ENCODE peak calls at places on chromosomes 5 and 9, in four cellular contexts. B is spleen, Q is kidney epithelial cell, X is left ventricle myocardium inferior. T is an unnamed sample.

GRCh38 chr9:18981471-18982245 is 51.4 kb downstream of the SAXO1 start:
- DNase-seq in X (no peak), B (no peak), Q (no peak), T (no peak)

GRCh38 chr9:137479892-137480685 is 21.0 kb upstream of the NSMF start:
- DNase-seq in Q (no peak), X (no peak), B (peak; percentile 50), T (no peak)

GRCh38 chr5:106699198-106699597 is 971.5 kb downstream of the EFNA5 start:
- DNase-seq in Q (no peak), X (no peak), B (no peak), T (no peak)

GRCh38 chr9:106111039-106111740 is 416.8 kb downstream of the TMEM38B start:
- DNase-seq in X (no peak), Q (no peak), B (no peak), T (no peak)

GRCh38 chr9:34380511-34381315 is 4.0 kb upstream of the MYORG start:
- DNase-seq in X (peak; percentile 84), B (peak; percentile 95), Q (no peak), T (no peak)

GRCh38 chr9:91037511-91038482 is 236.2 kb downstream of the SYK start:
- DNase-seq in Q (no peak), B (no peak), X (no peak), T (peak; percentile 62)

GRCh38 chr5:113357696-113358476 is 76.9 kb downstream of the TSSK1B start:
- DNase-seq in X (no peak), Q (no peak), B (no peak), T (no peak)

GRCh38 chr9:86141843-86142242 is 42.5 kb upstream of the GOLM1 start:
- DNase-seq in Q (no peak), X (no peak), B (no peak), T (no peak)

GRCh38 chr5:155594270-155594669 is 580.7 kb downstream of the KIF4B start:
- DNase-seq in Q (no peak), B (no peak), X (no peak), T (no peak)

GRCh38 chr5:78672154-78672553 is 23.6 kb upstream of the LHFPL2 start:
- DNase-seq in Q (no peak), B (no peak), X (no peak), T (no peak)

GRCh38 chr5:126143622-126144021 is 279.6 kb upstream of the GRAMD2B start:
- DNase-seq in Q (no peak), B (no peak), X (no peak), T (no peak)

GRCh38 chr9:13810510-13810909 is 503.4 kb downstream of the NFIB start:
- DNase-seq in B (no peak), X (no peak), Q (peak; percentile 44), T (no peak)

GRCh38 chr9:134662143-134662876 is 20.7 kb downstream of the COL5A1 start:
- DNase-seq in Q (no peak), X (peak; percentile 61), B (peak; percentile 59), T (peak; percentile 90)

GRCh38 chr9:134666208-134666607 is 24.6 kb downstream of the COL5A1 start:
- DNase-seq in Q (no peak), B (peak; percentile 40), X (peak; percentile 4), T (no peak)

GRCh38 chr9:134663753-134664415 is 22.3 kb downstream of the COL5A1 start:
- DNase-seq in Q (no peak), B (no peak), X (peak; percentile 4), T (peak; percentile 84)

GRCh38 chr9:134663084-134663483 is 21.5 kb downstream of the COL5A1 start:
- DNase-seq in X (peak; percentile 10), Q (no peak), B (no peak), T (no peak)

DNA sequence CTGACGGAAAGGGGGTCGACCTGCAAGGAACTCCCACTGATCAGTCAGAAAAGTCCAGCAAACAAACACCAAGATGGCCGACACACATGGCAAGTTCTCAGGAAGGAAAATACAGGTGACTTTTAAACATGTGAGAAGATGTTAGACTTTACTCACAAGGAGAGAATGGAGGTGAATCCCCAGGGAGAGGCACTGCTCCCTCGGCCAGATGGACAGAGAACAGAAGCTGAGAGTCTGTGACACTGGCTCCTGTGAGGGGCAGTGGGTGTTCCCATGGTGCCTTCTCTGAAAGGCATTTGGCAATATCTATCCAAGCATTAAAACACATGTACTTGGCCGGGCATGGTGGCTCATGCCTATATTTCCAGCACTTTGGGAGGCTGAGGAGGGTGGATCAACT is 22.8 kb downstream of the COL5A1 start:
- DNase-seq in Q (no peak), B (no peak), X (peak; percentile 9), T (no peak)
- TF ChIP-seq CTCF in Q (no peak), B (no peak), X (no peak), T (no peak)

DNA sequence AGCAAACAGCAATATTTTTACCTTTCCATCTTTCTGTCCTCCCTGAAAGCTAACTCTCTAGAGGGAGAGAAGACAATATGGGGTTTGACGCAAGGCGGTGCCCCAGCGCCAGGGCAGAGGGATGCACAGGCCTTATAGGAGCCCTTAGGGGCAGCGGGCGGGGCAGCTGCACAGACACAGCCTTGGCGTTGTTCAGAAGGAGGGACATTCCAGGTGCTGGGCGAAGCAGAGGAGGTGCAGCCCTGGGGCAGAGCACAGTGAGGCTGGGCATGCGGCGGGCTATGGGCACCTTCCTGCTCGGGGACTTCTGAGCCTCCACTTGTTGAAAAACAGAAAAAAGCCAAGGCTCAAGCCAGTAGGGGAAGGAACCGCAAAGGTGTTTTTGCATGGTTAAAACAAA is 33.7 kb upstream of the BICD2 start:
- DNase-seq in X (no peak), Q (no peak), B (no peak), T (no peak)
- H3K27me3 ChIP-seq in X (peaks cover 88% of the 10 kb centered on the region), Q (peaks cover 20% of the 10 kb centered on the region), B (no peaks in the 10 kb centered on the region), T (peaks cover 7% of the 10 kb centered on the region)

GRCh38 chr5:141617128-141617527 is 1.7 kb downstream of the DIAPH1 start:
- DNase-seq in B (no peak), X (no peak), Q (no peak), T (no peak)
- H3K4me3 ChIP-seq in B (peak overlapping the region; percentile 96), X (peak overlapping the region; percentile 89), Q (peak overlapping the region; percentile 90), T (no peak overlapping the region)

GRCh38 chr9:27445057-27445990 is 78.8 kb upstream of the IFNK start:
- DNase-seq in Q (no peak), B (no peak), X (no peak), T (no peak)

GRCh38 chr9:27442464-27442863 is 81.6 kb upstream of the IFNK start:
- DNase-seq in B (no peak), X (no peak), Q (no peak), T (no peak)

GRCh38 chr9:27450752-27451151 is 73.3 kb upstream of the IFNK start:
- DNase-seq in X (no peak), B (no peak), Q (no peak), T (no peak)

GRCh38 chr9:27451207-27451792 is 72.8 kb upstream of the IFNK start:
- DNase-seq in X (no peak), Q (no peak), B (no peak), T (no peak)

GRCh38 chr9:27447036-27447700 is 76.9 kb upstream of the IFNK start:
- DNase-seq in Q (no peak), B (no peak), X (no peak), T (no peak)
- TF ChIP-seq CTCF in Q (no peak), B (no peak), X (no peak), T (no peak)

GRCh38 chr9:107744873-107745272 is 255.3 kb upstream of the KLF4 start:
- DNase-seq in Q (no peak), B (no peak), X (no peak), T (no peak)
- H3K27me3 ChIP-seq in Q (no peaks in the 10 kb centered on the region), B (no peaks in the 10 kb centered on the region), X (no peaks in the 10 kb centered on the region), T (no peaks in the 10 kb centered on the region)